ENCODE peak calls at places on chromosomes 12 and 14, in nine cellular contexts. L is NCI-H1092 treated with DMSO at 0.1 percent for 48 hours; C is omental fat pad; K is mammary epithelial cell; B is AG09309; V is NCI-H2029; G is T-helper 9 cell; I is neural crest cell; W is stimulated activated CD4-positive, alpha-beta T cell treated with anti-CD3 and anti-CD28 coated beads, Interleukin-15, amount 100 ng/mL, for 24 hours. E is an unnamed sample.

GRCh38 chr12:11856971-11857370 is 207.5 kb downstream of the ETV6 start:
- DNase-seq in L (peak; percentile 50), C (no peak), K (peak; percentile 96), B (no peak), V (peak; percentile 50), G (no peak), I (no peak), W (no peak), E (no peak)

GRCh38 chr14:61602733-61603077 is 92.6 kb upstream of the HIF1A start:
- DNase-seq in L (no peak), C (no peak), K (no peak), B (no peak), V (no peak), G (no peak), I (no peak), W (no peak), E (no peak)

GRCh38 chr12:109606261-109607028 is 32.9 kb downstream of the MVK start:
- DNase-seq in L (peak; percentile 55), C (no peak), K (no peak), B (no peak), V (no peak), G (no peak), I (peak; percentile 42), W (no peak), E (peak; percentile 36)

GRCh38 chr14:95499354-95499750 is 17.1 kb downstream of the SYNE3 start:
- DNase-seq in L (no peak), C (no peak), K (no peak), B (no peak), V (no peak), G (no peak), I (no peak), W (no peak), E (no peak)

GRCh38 chr12:121334513-121335343 is 17.5 kb downstream of the ANAPC5 start:
- DNase-seq in L (peak; percentile 54), C (no peak), K (peak; percentile 56), B (peak; percentile 47), V (peak; percentile 45), G (no peak), I (no peak), W (no peak), E (no peak)

GRCh38 chr14:105857223-105857815 is 330.9 kb downstream of the TMEM121 start:
- DNase-seq in L (no peak), C (no peak), K (no peak), B (no peak), V (no peak), G (no peak), I (no peak), W (no peak), E (peak; percentile 7)

GRCh38 chr14:49934638-49935037 is 41.8 kb downstream of the ARF6 start:
- DNase-seq in L (no peak), C (no peak), K (no peak), B (no peak), V (no peak), G (no peak), I (no peak), W (no peak), E (no peak)

GRCh38 chr12:121145221-121145620 is 12.5 kb downstream of the P2RX7 start:
- DNase-seq in L (no peak), C (no peak), K (no peak), B (no peak), V (no peak), G (no peak), I (no peak), W (peak; percentile 56), E (no peak)

GRCh38 chr14:76953196-76953945 is 75.1 kb downstream of the IRF2BPL start:
- DNase-seq in L (no peak), C (no peak), K (peak; percentile 85), B (peak; percentile 44), V (peak; percentile 13), G (peak; percentile 27), I (no peak), W (peak; percentile 59), E (peak; percentile 59)

GRCh38 chr12:104609083-104609844 is 152.5 kb downstream of the CHST11 start:
- DNase-seq in L (no peak), C (no peak), K (no peak), B (no peak), V (no peak), G (no peak), I (no peak), W (no peak), E (no peak)

GRCh38 chr12:49949866-49950265 is 671 bp upstream of the AQP2 start:
- DNase-seq in L (no peak), C (no peak), K (no peak), B (no peak), V (no peak), G (no peak), I (no peak), W (no peak), E (no peak)

GRCh38 chr14:104035300-104035699 is 50.2 kb upstream of the ASPG start:
- DNase-seq in L (peak; percentile 15), C (no peak), K (no peak), B (no peak), V (no peak), G (no peak), I (no peak), W (no peak), E (no peak)

GRCh38 chr12:87332987-87333761 is 696.0 kb downstream of the C12orf50 start:
- DNase-seq in L (peak; percentile 18), C (no peak), K (no peak), B (no peak), V (no peak), G (no peak), I (no peak), W (no peak), E (no peak)

GRCh38 chr12:40263616-40264409 is 39.0 kb downstream of the LRRK2 start:
- DNase-seq in L (no peak), C (no peak), K (no peak), B (no peak), V (no peak), G (no peak), I (no peak), W (no peak), E (no peak)

GRCh38 chr14:47276931-47277330 is 398.5 kb downstream of the MDGA2 start:
- DNase-seq in L (no peak), C (no peak), K (no peak), B (no peak), V (no peak), G (no peak), I (no peak), W (no peak), E (no peak)

GRCh38 chr12:6370576-6370935 is 4.8 kb downstream of the SCNN1A start:
- DNase-seq in L (no peak), C (no peak), K (no peak), B (no peak), V (no peak), G (no peak), I (no peak), W (no peak), E (no peak)

GRCh38 chr14:102898298-102898697 is 24.2 kb upstream of the AMN start:
- DNase-seq in L (no peak), C (no peak), K (no peak), B (no peak), V (no peak), G (no peak), I (no peak), W (no peak), E (no peak)

GRCh38 chr12:118052324-118053070 is 8.5 kb downstream of the WSB2 start:
- DNase-seq in L (no peak), C (peak; percentile 33), K (peak; percentile 97), B (peak; percentile 86), V (no peak), G (no peak), I (no peak), W (peak; percentile 67), E (peak; percentile 72)

GRCh38 chr12:1488908-1489381 is 105.4 kb downstream of the FBXL14 start:
- DNase-seq in L (no peak), C (no peak), K (peak; percentile 25), B (no peak), V (no peak), G (no peak), I (no peak), W (peak; percentile 16), E (no peak)

GRCh38 chr14:69459122-69459521 is 25.4 kb upstream of the PLEKHD1 start:
- DNase-seq in L (no peak), C (no peak), K (no peak), B (no peak), V (no peak), G (no peak), I (no peak), W (no peak), E (no peak)

GRCh38 chr12:1047898-1048660 is 57.1 kb downstream of the ERC1 start:
- DNase-seq in L (no peak), C (no peak), K (peak; percentile 16), B (no peak), V (no peak), G (no peak), I (no peak), W (no peak), E (no peak)